ENCODE peak calls at places on chromosome 7, in four cellular contexts. R is fibroblast of lung, G is uterus, M is hepatocyte. K is an unnamed sample.

GRCh38 chr7:46900312-46901263 is 681.3 kb downstream of the TNS3 start:
- DNase-seq in R (peak), G (peak), M (no peak), K (no peak)

GRCh38 chr7:148967032-148967372 is 61.3 kb downstream of the PDIA4 start:
- DNase-seq in R (no peak), G (no peak), M (no peak), K (no peak)

GRCh38 chr7:134905375-134905774 is 80.9 kb upstream of the AGBL3 start:
- DNase-seq in R (peak), G (peak), M (peak), K (no peak)

GRCh38 chr7:24572421-24573007 is 738 bp upstream of the PALS2 start:
- DNase-seq in R (peak), G (peak), M (peak), K (peak)

GRCh38 chr7:137343483-137343841 is at the start of gene PTN:
- DNase-seq in R (peak), G (peak), M (peak), K (peak)

GRCh38 chr7:117061751-117062150 is 108.5 kb downstream of the ST7 start:
- DNase-seq in R (peak), G (no peak), M (no peak), K (no peak)

GRCh38 chr7:30594055-30594539 is 581 bp upstream of the GARS1 start:
- DNase-seq in R (peak), G (peak), M (peak), K (peak)

GRCh38 chr7:16657656-16658279 is 11.8 kb downstream of the BZW2 start:
- DNase-seq in R (peak), G (no peak), M (peak), K (peak)

GRCh38 chr7:138866353-138866752 is 68.4 kb upstream of the ATP6V0A4 start:
- DNase-seq in R (no peak), G (no peak), M (no peak), K (no peak)

GRCh38 chr7:116212859-116213258 is 2.5 kb downstream of the TES start:
- DNase-seq in R (no peak), G (no peak), M (no peak), K (no peak)

GRCh38 chr7:32142649-32143048 is 72.4 kb upstream of the PDE1C start:
- DNase-seq in R (peak), G (no peak), M (no peak), K (no peak)

GRCh38 chr7:102107474-102108104 is 179.1 kb upstream of the SH2B2 start:
- DNase-seq in R (no peak), G (peak), M (no peak), K (no peak)

GRCh38 chr7:55502209-55502608 is 70.1 kb downstream of the VOPP1 start:
- DNase-seq in R (no peak), G (no peak), M (no peak), K (no peak)

GRCh38 chr7:102029616-102030015 is 212.2 kb downstream of the CUX1 start:
- DNase-seq in R (no peak), G (no peak), M (no peak), K (no peak)

GRCh38 chr7:122298131-122298530 is 6.4 kb downstream of the FEZF1 start:
- DNase-seq in R (no peak), G (no peak), M (no peak), K (no peak)

GRCh38 chr7:28813238-28813962 is 144.7 kb downstream of the TRIL start:
- DNase-seq in R (no peak), G (peak), M (no peak), K (no peak)

GRCh38 chr7:108911016-108911415 is 341.3 kb downstream of the DNAJB9 start:
- DNase-seq in R (no peak), G (no peak), M (no peak), K (no peak)

GRCh38 chr7:116177009-116177408 is 33.3 kb upstream of the TES start:
- DNase-seq in R (peak), G (no peak), M (no peak), K (no peak)

GRCh38 chr7:101632641-101633040 is 3.5 kb upstream of the MYL10 start:
- DNase-seq in R (no peak), G (no peak), M (no peak), K (no peak)

GRCh38 chr7:131786204-131786603 is 229.8 kb upstream of the PODXL start:
- DNase-seq in R (no peak), G (no peak), M (no peak), K (no peak)

GRCh38 chr7:105130048-105130447 is 116.0 kb downstream of the KMT2E start:
- DNase-seq in R (no peak), G (no peak), M (no peak), K (no peak)

GRCh38 chr7:158085741-158086695 is 501.6 kb downstream of the PTPRN2 start:
- DNase-seq in R (no peak), G (no peak), M (no peak), K (no peak)

GRCh38 chr7:33678675-33679335 is 226.5 kb upstream of the BMPER start:
- DNase-seq in R (no peak), G (no peak), M (no peak), K (no peak)

GRCh38 chr7:151877911-151878835 is 1.3 kb upstream of the PRKAG2 start:
- DNase-seq in R (no peak), G (peak), M (no peak), K (no peak)

GRCh38 chr7:115410972-115411686 is 489.2 kb downstream of the MDFIC start:
- DNase-seq in R (no peak), G (no peak), M (no peak), K (no peak)

GRCh38 chr7:39847227-39847626 is 102.8 kb upstream of the CDK13 start:
- DNase-seq in R (no peak), G (no peak), M (no peak), K (no peak)

GRCh38 chr7:137296551-137296950 is 47.0 kb downstream of the PTN start:
- DNase-seq in R (no peak), G (no peak), M (no peak), K (no peak)

GRCh38 chr7:91345449-91345848 is 81.2 kb downstream of the FZD1 start:
- DNase-seq in R (no peak), G (no peak), M (no peak), K (no peak)

DNA sequence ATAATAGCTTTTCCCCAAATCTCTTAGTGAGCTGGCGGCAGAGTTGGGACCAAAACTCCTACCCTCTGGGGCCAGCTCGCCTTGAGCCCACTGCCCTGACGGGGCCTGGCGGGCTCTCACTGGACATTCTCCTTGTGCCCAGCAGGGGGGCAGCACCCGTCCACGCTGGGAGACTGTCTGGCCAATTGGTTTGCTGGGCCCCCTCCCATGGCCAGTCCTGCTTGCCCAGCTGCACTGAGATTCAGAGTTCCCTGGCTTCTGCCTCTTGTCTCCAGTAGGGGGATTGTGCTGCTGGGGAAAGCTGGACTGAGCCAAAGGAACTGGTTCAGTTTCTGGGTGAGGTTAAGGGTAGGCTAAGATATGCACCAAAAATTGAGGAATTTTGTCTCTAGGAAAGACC is 59.8 kb downstream of the RAMP3 start:
- DNase-seq in R (no peak), G (no peak), M (peak), K (peak)
- TF ChIP-seq CTCF in R (peak), G (no peak), M (peak), K (peak)

DNA sequence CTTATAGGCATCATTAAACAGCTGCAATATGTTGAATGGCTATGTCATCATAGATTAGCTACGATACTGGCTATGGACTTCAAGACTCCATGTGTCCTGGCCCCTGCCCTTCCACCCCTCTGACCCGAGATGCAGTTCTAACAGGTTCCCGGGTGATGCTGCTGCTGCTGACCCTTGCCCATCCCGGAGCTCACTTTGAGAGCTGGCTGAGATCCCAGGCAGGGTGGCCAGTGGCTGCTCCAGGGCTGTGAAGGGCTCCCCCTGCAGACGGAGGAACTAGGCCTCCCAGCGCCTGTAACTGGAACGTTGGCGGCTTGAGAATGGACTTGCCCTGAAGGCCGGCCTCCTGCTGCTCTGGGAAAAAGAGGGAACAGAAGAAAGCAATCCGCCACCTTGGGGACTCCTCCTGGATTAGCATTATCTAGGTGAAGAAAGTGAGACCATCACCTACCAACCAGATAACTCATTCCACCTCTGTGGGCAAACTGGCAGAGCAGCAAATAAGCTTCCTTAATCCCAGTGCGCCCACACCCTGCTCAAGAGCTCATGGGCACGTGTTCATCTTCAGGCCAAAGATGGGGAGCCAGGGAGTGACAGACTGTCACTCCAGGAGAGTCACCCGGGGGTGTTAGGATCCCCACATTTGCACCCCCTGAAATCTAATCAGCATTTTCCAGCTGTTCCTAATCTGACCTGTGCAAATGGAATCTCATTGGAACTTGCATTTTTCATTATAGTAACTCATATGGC is 56.8 kb downstream of the PARP12 start:
- DNase-seq in R (peak), G (no peak), M (peak), K (peak)
- TF ChIP-seq CTCF in R (peak), G (no peak), M (peak), K (peak)

GRCh38 chr7:3194501-3195141 is 106.4 kb upstream of the SDK1 start:
- DNase-seq in R (peak), G (no peak), M (peak), K (peak)
- TF ChIP-seq CTCF in R (peak), G (no peak), M (no peak), K (peak)

DNA sequence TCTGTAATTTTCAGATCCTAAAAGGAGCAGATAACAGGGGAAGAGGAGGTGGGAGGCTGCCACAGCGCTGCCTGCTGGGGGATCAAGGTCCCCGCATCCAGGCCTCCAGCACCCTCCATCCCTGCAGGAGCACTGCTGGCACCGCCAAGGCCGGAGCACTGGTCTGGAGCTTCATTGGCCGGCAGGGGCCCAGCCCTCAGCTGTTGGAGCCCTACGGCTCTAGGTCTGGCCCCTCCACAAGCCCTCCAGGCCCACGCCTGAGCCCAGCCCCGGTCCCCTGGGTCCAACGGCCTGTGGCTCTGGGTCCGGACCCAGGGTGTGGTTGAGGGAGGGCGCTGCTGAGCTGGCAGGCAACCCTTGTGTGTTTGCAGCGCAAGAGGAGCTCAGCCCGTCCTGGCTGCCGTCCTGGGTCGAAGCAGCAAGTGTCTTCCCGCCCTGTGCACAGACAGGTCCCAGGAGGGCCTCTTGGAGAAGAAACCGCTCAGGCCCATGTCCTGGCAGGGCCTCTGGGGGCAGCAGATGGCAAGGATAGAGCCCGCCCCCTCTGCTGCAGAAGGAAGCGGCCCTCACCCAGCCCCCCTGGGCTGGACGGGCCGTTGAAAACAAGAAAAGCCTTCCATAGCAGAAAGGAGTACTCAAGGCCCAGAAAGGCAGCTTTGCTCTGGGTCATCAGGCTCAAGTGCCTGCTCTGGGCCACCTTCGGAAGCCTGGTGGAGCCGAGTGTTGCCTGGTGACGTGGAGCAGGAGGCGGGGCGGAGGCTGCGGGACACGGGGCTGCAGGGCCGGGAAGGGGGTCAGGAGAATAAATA is 54.3 kb upstream of the TNRC18 start:
- DNase-seq in R (no peak), G (no peak), M (peak), K (no peak)
- TF ChIP-seq CTCF in R (peak), G (no peak), M (peak), K (no peak)

GRCh38 chr7:155203882-155204691 is 93.6 kb upstream of the INSIG1 start:
- DNase-seq in R (no peak), G (no peak), M (no peak), K (no peak)

GRCh38 chr7:155207335-155208002 is 90.2 kb upstream of the INSIG1 start:
- DNase-seq in R (no peak), G (no peak), M (no peak), K (no peak)

GRCh38 chr7:155206286-155207020 is 91.2 kb upstream of the INSIG1 start:
- DNase-seq in R (peak), G (peak), M (no peak), K (no peak)

GRCh38 chr7:155204744-155205367 is 92.8 kb upstream of the INSIG1 start:
- DNase-seq in R (no peak), G (no peak), M (no peak), K (no peak)

DNA sequence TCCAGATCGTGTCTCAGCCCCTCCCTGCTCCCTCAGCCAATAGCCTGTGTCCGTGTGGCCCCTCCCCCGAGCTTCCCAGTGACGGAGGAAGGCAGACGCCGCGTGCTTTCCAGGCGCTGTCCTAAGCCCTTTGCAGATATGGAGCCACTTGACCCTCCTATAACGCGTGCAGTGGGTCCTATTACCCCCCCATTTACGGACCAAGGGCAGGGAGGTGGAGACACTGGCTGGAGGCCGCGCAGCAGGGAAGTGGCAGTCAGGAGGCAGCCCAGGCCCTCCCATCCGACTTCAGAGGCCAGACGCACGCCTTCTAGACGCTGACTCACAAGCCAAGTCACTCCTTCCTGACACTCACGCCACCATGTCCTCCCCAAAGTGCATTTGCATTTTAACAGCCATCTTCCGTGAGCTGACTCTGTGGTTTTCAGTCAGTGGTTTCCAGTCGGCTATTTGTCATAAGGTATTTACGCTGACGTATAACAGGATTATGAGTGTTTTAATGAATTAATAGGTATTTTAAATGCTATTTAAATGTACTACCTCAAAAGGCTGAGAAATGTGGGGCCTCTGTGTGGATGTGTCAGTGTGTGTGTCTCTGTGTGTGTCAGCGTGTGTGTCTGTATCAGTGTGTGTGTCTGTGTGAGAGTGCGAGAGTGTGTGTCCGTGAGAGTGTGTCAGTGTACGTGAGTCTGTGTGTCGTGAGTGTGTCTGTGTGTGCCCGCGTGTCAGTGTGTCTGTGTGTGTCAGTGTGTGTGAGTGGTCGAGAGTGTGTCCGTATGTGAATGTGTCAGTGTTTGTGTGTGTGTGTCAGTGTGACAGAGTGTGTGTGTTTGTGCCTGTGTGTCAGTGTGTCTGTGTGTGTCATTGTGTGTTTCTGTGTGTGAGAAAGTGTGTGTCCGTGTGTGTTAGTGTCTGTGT is 92.1 kb upstream of the INSIG1 start:
- DNase-seq in R (peak), G (peak), M (peak), K (peak)
- TF ChIP-seq CTCF in R (no peak), G (no peak), M (no peak), K (no peak)

GRCh38 chr7:127938588-127938987 is 92.6 kb downstream of the LRRC4 start:
- DNase-seq in R (peak), G (no peak), M (peak), K (peak)
- TF ChIP-seq CTCF in R (peak), G (no peak), M (no peak), K (no peak)

GRCh38 chr7:81721428-81721827 is 48.4 kb downstream of the HGF start:
- DNase-seq in R (no peak), G (no peak), M (no peak), K (no peak)

GRCh38 chr7:81710751-81711150 is 59.1 kb downstream of the HGF start:
- DNase-seq in R (no peak), G (no peak), M (no peak), K (no peak)

GRCh38 chr7:81719865-81720264 is 50.0 kb downstream of the HGF start:
- DNase-seq in R (no peak), G (no peak), M (no peak), K (no peak)

GRCh38 chr7:81714306-81714705 is 55.5 kb downstream of the HGF start:
- DNase-seq in R (peak), G (no peak), M (no peak), K (no peak)

DNA sequence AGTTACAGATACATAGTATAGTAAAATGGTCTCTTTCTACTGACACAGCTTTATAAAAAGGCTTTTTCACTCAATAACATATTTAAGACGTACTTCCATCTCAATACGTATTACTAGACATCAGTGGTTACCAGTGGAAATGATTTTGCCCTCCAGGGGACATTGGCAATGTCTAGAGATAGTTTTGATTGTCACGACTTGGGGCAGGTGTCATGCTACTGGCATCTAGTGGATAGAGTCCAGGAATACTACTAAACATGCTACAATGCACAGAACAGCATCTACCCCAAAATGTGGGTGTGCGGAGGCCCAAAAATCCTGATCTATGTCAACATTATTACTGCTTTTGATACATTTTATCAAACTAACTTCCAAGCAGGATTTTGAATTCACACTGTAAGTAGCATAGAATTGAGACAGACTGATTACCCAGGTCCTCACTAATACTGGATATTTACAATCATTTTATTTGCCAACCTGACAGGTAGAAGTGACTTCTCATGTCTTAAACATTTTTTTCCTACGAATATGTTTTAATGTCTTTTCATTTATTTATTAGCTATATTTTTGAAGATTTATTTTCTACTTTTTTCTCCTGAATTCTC is 53.8 kb downstream of the HGF start:
- DNase-seq in R (peak), G (no peak), M (peak), K (peak)
- TF ChIP-seq CTCF in R (peak), G (no peak), M (no peak), K (peak)

DNA sequence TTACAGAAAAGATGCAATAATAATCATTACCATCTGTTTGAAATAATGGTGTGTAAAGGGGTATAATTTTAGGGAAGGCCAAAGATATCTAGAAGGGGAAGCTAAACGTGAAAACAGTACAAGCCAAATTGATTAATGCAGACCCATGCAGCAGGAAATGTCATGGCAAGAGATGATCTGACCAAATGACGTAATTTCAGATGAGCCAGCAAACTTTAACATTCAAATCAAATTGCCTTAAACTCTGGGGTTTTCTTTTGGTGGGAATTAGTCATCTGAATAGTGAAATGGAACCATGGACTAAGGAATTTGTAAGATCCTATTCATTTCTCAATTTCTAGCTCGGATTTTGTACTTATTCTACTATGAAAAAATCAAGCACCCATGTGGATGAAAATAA is 21.4 kb upstream of the SCIN start:
- DNase-seq in R (peak), G (no peak), M (no peak), K (no peak)
- TF ChIP-seq CTCF in R (no peak), G (no peak), M (no peak), K (no peak)

GRCh38 chr7:19988860-19989259 is 215.4 kb upstream of the TMEM196 start:
- DNase-seq in R (no peak), G (no peak), M (no peak), K (no peak)

GRCh38 chr7:19984231-19984632 is 210.8 kb upstream of the TMEM196 start:
- DNase-seq in R (no peak), G (no peak), M (peak), K (no peak)

GRCh38 chr7:19982841-19983835 is 209.7 kb upstream of the TMEM196 start:
- DNase-seq in R (peak), G (peak), M (peak), K (peak)
- TF ChIP-seq CTCF in R (peak), G (peak), M (peak), K (no peak)

K was measured in Calu3.